ENCODE peak calls at places on chromosomes 1 and 21, in six cellular contexts. H, K, S, M, P and F are unnamed samples.

GRCh38 chr1:1929102-1929638 is 10.1 kb upstream of the TMEM52 start:
- DNase-seq in K (no peak), P (no peak), S (peak), H (no peak), M (no peak), F (no peak)

GRCh38 chr1:223700942-223701637 is 11.2 kb upstream of the CAPN2 start:
- DNase-seq in M (peak), P (no peak), K (peak), H (peak), S (no peak), F (peak)

GRCh38 chr1:245365071-245365470 is 210.3 kb downstream of the KIF26B start:
- DNase-seq in P (no peak), K (no peak), H (no peak), M (no peak), S (no peak), F (no peak)

GRCh38 chr1:113479713-113480676 is 89.7 kb downstream of the MAGI3 start:
- DNase-seq in K (no peak), M (no peak), P (no peak), S (no peak), H (peak), F (no peak)

GRCh38 chr1:247115141-247115510 is 11.0 kb upstream of the ZNF669 start:
- DNase-seq in K (no peak), H (no peak), P (no peak), M (no peak), S (no peak), F (no peak)

GRCh38 chr1:160416369-160416768 is 16.0 kb downstream of the VANGL2 start:
- DNase-seq in H (peak), M (peak), P (peak), S (no peak), K (no peak), F (no peak)

GRCh38 chr1:231918239-231919015 is 291.8 kb downstream of the DISC1 start:
- DNase-seq in S (no peak), H (peak), P (no peak), M (peak), K (no peak), F (no peak)

GRCh38 chr1:154686507-154686906 is 78.5 kb upstream of the ADAR start:
- DNase-seq in S (no peak), M (no peak), K (no peak), P (no peak), H (no peak), F (no peak)

GRCh38 chr1:25487628-25488027 is 55.8 kb upstream of the LDLRAP1 start:
- DNase-seq in K (no peak), P (peak), M (no peak), S (no peak), H (no peak), F (no peak)

GRCh38 chr1:112079446-112079845 is 90.0 kb upstream of the KCND3 start:
- DNase-seq in H (no peak), P (no peak), M (no peak), S (no peak), K (no peak), F (no peak)

GRCh38 chr1:164765993-164766720 is 207.2 kb downstream of the PBX1 start:
- DNase-seq in P (no peak), K (no peak), M (peak), H (no peak), S (no peak), F (no peak)

GRCh38 chr1:11272842-11273594 is at the start of gene UBIAD1:
- DNase-seq in H (peak), K (peak), P (peak), S (peak), M (peak), F (peak)

GRCh38 chr1:17189632-17190525 is 15.0 kb upstream of the PADI1 start:
- DNase-seq in H (peak), K (no peak), S (no peak), M (peak), P (peak), F (peak)

GRCh38 chr21:38841472-38841871 is 35.7 kb downstream of the ETS2 start:
- DNase-seq in S (no peak), M (no peak), K (no peak), P (no peak), H (no peak), F (no peak)

GRCh38 chr21:38840456-38841129 is 34.9 kb downstream of the ETS2 start:
- DNase-seq in H (no peak), S (no peak), M (no peak), K (no peak), P (no peak), F (no peak)

GRCh38 chr21:38838598-38839369 is 33.1 kb downstream of the ETS2 start:
- DNase-seq in P (no peak), H (no peak), M (no peak), S (no peak), K (no peak), F (no peak)

GRCh38 chr21:38839370-38839681 is 33.6 kb downstream of the ETS2 start:
- DNase-seq in S (no peak), P (no peak), M (no peak), K (no peak), H (no peak), F (no peak)

GRCh38 chr21:38839683-38840286 is 34.1 kb downstream of the ETS2 start:
- DNase-seq in S (no peak), H (peak), M (peak), K (no peak), P (no peak), F (peak)
- H3K4me3 ChIP-seq in S (no peak), H (no peak), M (no peak), K (no peak), P (no peak), F (no peak)

GRCh38 chr1:6082430-6082971 is 36.8 kb downstream of the KCNAB2 start:
- DNase-seq in M (no peak), H (no peak), S (no peak), P (peak), K (no peak), F (no peak)
- TF ChIP-seq CTCF in M (peak), H (peak), S (no peak), P (peak), K (peak), F (peak)

DNA sequence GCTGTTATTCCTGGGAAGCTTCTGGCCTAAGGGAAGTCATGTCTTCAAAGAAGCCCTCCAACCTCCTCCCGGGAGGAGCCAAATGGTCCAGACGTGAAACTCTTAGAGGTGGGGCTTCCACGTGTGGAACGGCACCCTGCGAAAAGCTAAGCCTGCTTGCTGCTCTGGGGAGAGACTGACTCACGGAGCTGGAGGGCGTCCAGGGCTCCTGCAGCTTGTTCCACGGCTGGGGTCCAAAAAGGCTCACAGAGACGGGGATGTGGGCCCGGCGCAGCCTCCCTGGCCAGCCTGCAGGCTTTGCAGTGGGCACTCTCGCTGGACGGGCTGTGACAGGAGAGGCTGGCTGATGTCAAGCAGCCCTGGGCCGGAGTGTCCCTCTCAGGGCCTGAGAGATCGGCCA is 105.1 kb downstream of the COLGALT2 start:
- DNase-seq in S (peak), H (peak), K (peak), M (peak), P (no peak), F (no peak)
- H3K4me3 ChIP-seq in S (no peak), H (no peak), K (no peak), M (no peak), P (no peak), F (no peak)

GRCh38 chr1:28552482-28553228 is at the start of gene TRNAU1AP:
- DNase-seq in M (peak), K (peak), P (peak), S (peak), H (peak), F (peak)
- TF ChIP-seq CTCF in M (no peak), K (no peak), P (peak), S (no peak), H (no peak), F (no peak)

DNA sequence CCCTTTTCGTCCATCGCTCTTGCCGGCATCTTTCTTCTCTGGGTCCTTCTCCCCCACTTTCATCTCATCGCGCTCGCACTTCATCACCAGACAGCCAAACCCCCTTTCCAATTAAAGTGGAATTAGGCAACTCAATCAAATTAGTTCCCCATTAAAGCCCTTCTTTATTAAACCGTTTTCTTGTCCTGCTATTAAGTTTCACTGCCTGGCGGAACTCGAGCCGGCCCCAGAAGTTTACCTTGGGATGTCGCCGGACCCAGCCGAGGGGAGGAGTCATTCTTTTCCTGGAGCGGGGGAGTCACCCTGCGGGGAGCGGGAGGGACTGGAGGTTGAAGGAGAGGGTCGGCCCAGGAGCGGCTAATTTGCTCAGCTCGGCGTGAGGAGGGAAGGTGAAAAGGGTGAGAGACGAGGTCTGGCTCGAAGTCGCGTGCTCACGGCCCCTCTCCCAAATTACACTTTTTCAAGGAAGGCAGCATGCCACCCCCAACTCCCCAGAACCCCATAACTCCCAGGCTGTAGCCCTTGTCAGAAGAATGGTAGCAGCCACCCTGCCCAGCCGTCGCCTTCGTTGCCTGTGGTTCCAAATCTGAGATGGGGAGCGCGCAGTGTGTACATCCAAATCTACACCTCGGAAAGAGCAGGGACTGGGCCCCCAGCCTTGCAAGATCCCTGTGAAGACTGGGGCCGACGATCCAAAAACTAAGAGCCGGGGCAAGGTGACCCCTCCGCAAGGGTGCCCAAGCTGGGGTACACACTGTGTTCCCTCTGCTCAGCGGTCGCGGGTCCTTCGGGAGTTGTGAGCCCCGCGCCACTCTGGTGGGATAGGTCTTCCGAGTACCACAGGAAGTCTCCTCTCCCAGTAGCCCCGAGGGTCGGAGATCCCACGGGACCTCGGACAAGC is 6.4 kb downstream of the DMRTA2 start:
- DNase-seq in K (no peak), S (no peak), H (no peak), P (peak), M (no peak), F (no peak)
- H3K4me3 ChIP-seq in K (no peak), S (no peak), H (no peak), P (peak), M (no peak), F (no peak)